ENCODE peak calls at places on chromosomes 11 and 22, in four cellular contexts. J is spleen, X is GM23338, M is H1. G is an unnamed sample.

GRCh38 chr11:43674566-43674965 is 6.0 kb upstream of the HSD17B12 start:
- DNase-seq in J (no peak), X (no peak), M (no peak), G (no peak)

GRCh38 chr11:79078999-79079398 is 361.8 kb downstream of the TENM4 start:
- DNase-seq in J (no peak), X (no peak), M (no peak), G (no peak)

GRCh38 chr22:37636186-37636948 is 3.1 kb upstream of the SH3BP1 start:
- DNase-seq in J (peak; percentile 85), X (peak; percentile 47), M (no peak), G (no peak)

GRCh38 chr11:56394381-56394780 is 18.1 kb upstream of the OR5AL1 start:
- DNase-seq in J (no peak), X (no peak), M (no peak), G (no peak)

GRCh38 chr11:35541621-35542375 is 16.4 kb upstream of the PAMR1 start:
- DNase-seq in J (no peak), X (no peak), M (no peak), G (no peak)

GRCh38 chr11:11313426-11313825 is 39.6 kb downstream of the CSNK2A3 start:
- DNase-seq in J (no peak), X (no peak), M (no peak), G (no peak)

GRCh38 chr22:20156611-20157415 is 6.0 kb upstream of the CCDC188 start:
- DNase-seq in J (peak; percentile 95), X (peak; percentile 88), M (peak; percentile 79), G (peak; percentile 95)

GRCh38 chr22:49305215-49305965 is 522.3 kb downstream of the BRD1 start:
- DNase-seq in J (peak; percentile 88), X (peak; percentile 19), M (peak; percentile 38), G (peak; percentile 46)

GRCh38 chr11:115580927-115581680 is 76.9 kb upstream of the CADM1 start:
- DNase-seq in J (no peak), X (no peak), M (no peak), G (no peak)

GRCh38 chr11:82191690-82192089 is 542.0 kb downstream of the FAM181B start:
- DNase-seq in J (no peak), X (no peak), M (no peak), G (no peak)

GRCh38 chr11:83865636-83866461 is 579.7 kb upstream of the CCDC90B start:
- DNase-seq in J (no peak), X (no peak), M (no peak), G (no peak)

GRCh38 chr22:23233746-23234408 is 53.6 kb downstream of the BCR start:
- DNase-seq in J (no peak), X (no peak), M (no peak), G (no peak)

GRCh38 chr11:122796128-122796717 is 42.1 kb upstream of the CRTAM start:
- DNase-seq in J (peak; percentile 85), X (peak; percentile 83), M (no peak), G (peak; percentile 32)

GRCh38 chr22:50302041-50302541 is 5.4 kb downstream of the PLXNB2 start:
- DNase-seq in J (no peak), X (no peak), M (no peak), G (no peak)

GRCh38 chr11:134636071-134636470 is 224.0 kb upstream of the B3GAT1 start:
- DNase-seq in J (peak; percentile 70), X (no peak), M (no peak), G (no peak)

GRCh38 chr11:77109236-77110019 is 6.8 kb downstream of the OMP start:
- DNase-seq in J (no peak), X (no peak), M (no peak), G (no peak)

GRCh38 chr11:111561801-111562325 is 21.3 kb downstream of the LAYN start:
- DNase-seq in J (no peak), X (peak; percentile 67), M (peak; percentile 29), G (no peak)
- TF ChIP-seq POLR2AphosphoS5 in J (no peak), X (no peak), M (no peak), G (no peak)

GRCh38 chr11:1674194-1674878 is 22.7 kb upstream of the KRTAP5-6 start:
- DNase-seq in J (no peak), X (no peak), M (no peak), G (no peak)
- TF ChIP-seq POLR2AphosphoS5 in J (no peak), X (no peak), M (no peak), G (no peak)

DNA sequence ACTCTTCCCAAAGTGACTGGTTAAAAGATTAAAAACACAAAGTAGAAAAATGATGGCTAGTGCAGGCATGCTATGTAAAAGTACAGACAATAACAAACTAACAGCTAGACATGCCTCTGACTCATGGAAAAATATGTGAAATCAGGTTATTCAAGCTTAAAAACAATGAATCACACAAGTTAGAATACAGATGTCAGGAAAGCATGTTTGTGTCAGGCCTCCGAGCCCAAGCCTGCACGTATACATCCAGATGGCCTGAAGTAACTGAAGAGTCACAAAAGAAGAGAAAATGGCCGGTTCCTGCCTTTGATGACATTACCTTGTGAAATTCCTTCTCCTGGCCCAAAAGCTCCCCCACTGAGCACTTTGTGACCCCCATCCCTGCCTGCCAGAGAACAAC is 110.1 kb downstream of the NOX4 start:
- DNase-seq in J (no peak), X (peak; percentile 17), M (no peak), G (no peak)
- TF ChIP-seq POLR2AphosphoS5 in J (no peak), X (no peak), M (no peak), G (no peak)

GRCh38 chr11:23164022-23164421 is 303.7 kb upstream of the CCDC179 start:
- DNase-seq in J (no peak), X (no peak), M (no peak), G (no peak)
- TF ChIP-seq POLR2AphosphoS5 in J (no peak), X (no peak), M (no peak), G (no peak)